ENCODE peak calls at places on chromosome 13, in seven cellular contexts. B is CD4-positive, alpha-beta T cell; Z is cardiac muscle cell; N is lower leg skin; V is glutamatergic neuron; L is activated naive CD8-positive, alpha-beta T cell treated with anti-CD3 and anti-CD28 coated beads for 36 hours; U is activated T-cell treated with anti-CD3 and anti-CD28 coated beads, Interleukin-2, amount 50 U/mL, for 4 hours. W is an unnamed sample.

GRCh38 chr13:24381539-24382265 is 72.3 kb downstream of the C1QTNF9 start:
- DNase-seq in B (no peak), Z (peak), N (no peak), V (no peak), L (peak), U (no peak), W (no peak)

GRCh38 chr13:46609726-46610125 is 56.8 kb downstream of the LRCH1 start:
- DNase-seq in B (no peak), Z (no peak), N (no peak), V (peak), L (no peak), U (no peak), W (no peak)

GRCh38 chr13:110521946-110522345 is 39.6 kb downstream of the RAB20 start:
- DNase-seq in B (no peak), Z (peak), N (no peak), V (no peak), L (no peak), U (no peak), W (no peak)

GRCh38 chr13:99226493-99226892 is 25.8 kb downstream of the UBAC2 start:
- DNase-seq in B (no peak), Z (no peak), N (no peak), V (no peak), L (no peak), U (no peak), W (no peak)

GRCh38 chr13:109708014-109708617 is 78.3 kb downstream of the IRS2 start:
- DNase-seq in B (no peak), Z (no peak), N (no peak), V (no peak), L (no peak), U (no peak), W (no peak)

GRCh38 chr13:47337781-47338507 is 441.1 kb upstream of the HTR2A start:
- DNase-seq in B (no peak), Z (peak), N (no peak), V (peak), L (no peak), U (no peak), W (no peak)

GRCh38 chr13:92806215-92806614 is 420.4 kb upstream of the GPC6 start:
- DNase-seq in B (no peak), Z (peak), N (no peak), V (no peak), L (no peak), U (no peak), W (no peak)

GRCh38 chr13:39302855-39303254 is 264.6 kb downstream of the NHLRC3 start:
- DNase-seq in B (no peak), Z (no peak), N (no peak), V (no peak), L (no peak), U (no peak), W (no peak)

GRCh38 chr13:43936630-43937029 is 56.9 kb downstream of the LACC1 start:
- DNase-seq in B (no peak), Z (no peak), N (no peak), V (no peak), L (no peak), U (no peak), W (no peak)

GRCh38 chr13:94121686-94122085 is 357.8 kb downstream of the DCT start:
- DNase-seq in B (no peak), Z (peak), N (no peak), V (no peak), L (no peak), U (no peak), W (no peak)

GRCh38 chr13:44271031-44271433 is 102.6 kb upstream of the SERP2 start:
- DNase-seq in B (no peak), Z (no peak), N (peak), V (no peak), L (no peak), U (no peak), W (no peak)

GRCh38 chr13:113962975-113963374 is 10.9 kb downstream of the C13orf46 start:
- DNase-seq in B (no peak), Z (no peak), N (no peak), V (no peak), L (no peak), U (no peak), W (no peak)

GRCh38 chr13:36414461-36414860 is 17.8 kb upstream of the CCNA1 start:
- DNase-seq in B (no peak), Z (no peak), N (no peak), V (no peak), L (no peak), U (no peak), W (no peak)

GRCh38 chr13:50228527-50228926 is 213.3 kb downstream of the KCNRG start:
- DNase-seq in B (no peak), Z (no peak), N (no peak), V (peak), L (no peak), U (no peak), W (no peak)

GRCh38 chr13:113926951-113927660 is 46.8 kb downstream of the C13orf46 start:
- DNase-seq in B (no peak), Z (no peak), N (peak), V (no peak), L (no peak), U (no peak), W (no peak)

GRCh38 chr13:69008503-69008902 is 1099.1 kb upstream of the ATXN8OS start:
- DNase-seq in B (no peak), Z (no peak), N (no peak), V (no peak), L (no peak), U (no peak), W (no peak)

GRCh38 chr13:75493156-75493555 is 11.2 kb upstream of the TBC1D4 start:
- DNase-seq in B (no peak), Z (no peak), N (no peak), V (no peak), L (no peak), U (no peak), W (no peak)

GRCh38 chr13:29520671-29521070 is 74.8 kb downstream of the SLC7A1 start:
- DNase-seq in B (no peak), Z (peak), N (no peak), V (no peak), L (no peak), U (no peak), W (no peak)

GRCh38 chr13:20157387-20157786 is 3.5 kb downstream of the GJA3 start:
- DNase-seq in B (no peak), Z (no peak), N (no peak), V (no peak), L (no peak), U (no peak), W (no peak)

GRCh38 chr13:71360041-71360440 is 507.0 kb downstream of the DACH1 start:
- DNase-seq in B (no peak), Z (no peak), N (no peak), V (no peak), L (no peak), U (no peak), W (no peak)

GRCh38 chr13:73303858-73304257 is 245.1 kb downstream of the KLF5 start:
- DNase-seq in B (no peak), Z (no peak), N (no peak), V (no peak), L (no peak), U (no peak), W (no peak)

GRCh38 chr13:102555914-102556553 is 40.8 kb upstream of the TPP2 start:
- DNase-seq in B (no peak), Z (peak), N (no peak), V (no peak), L (peak), U (no peak), W (no peak)

GRCh38 chr13:24175847-24176246 is 15.3 kb downstream of the SPATA13 start:
- DNase-seq in B (no peak), Z (no peak), N (no peak), V (no peak), L (no peak), U (no peak), W (no peak)

GRCh38 chr13:42740753-42741152 is 40.6 kb upstream of the FAM216B start:
- DNase-seq in B (no peak), Z (peak), N (no peak), V (no peak), L (no peak), U (no peak), W (no peak)

GRCh38 chr13:98977568-98978270 is at the start of gene DOCK9:
- DNase-seq in B (no peak), Z (peak), N (peak), V (no peak), L (no peak), U (no peak), W (no peak)

GRCh38 chr13:49760555-49760954 is 31.9 kb downstream of the KPNA3 start:
- DNase-seq in B (no peak), Z (no peak), N (no peak), V (no peak), L (no peak), U (no peak), W (no peak)

GRCh38 chr13:42746846-42747245 is 34.5 kb upstream of the FAM216B start:
- DNase-seq in B (no peak), Z (no peak), N (no peak), V (no peak), L (no peak), U (no peak), W (no peak)

W was measured in T-helper 22 cell.